ENCODE peak calls at places on chromosome 9, in ten cellular contexts. I, G, Z, C, D, R, Q, W, H and L are unnamed samples.
A peak's percentile ranks its signal among the peaks of the same experiment; 100 is the strongest.

GRCh38 chr9:76962732-76963131 is 56.7 kb upstream of the FOXB2 start:
- DNase-seq in G (no peak), C (no peak), W (no peak), R (no peak), D (no peak), Z (no peak), Q (no peak), I (no peak), H (no peak), L (no peak)

GRCh38 chr9:134415026-134415425 is 88.8 kb downstream of the RXRA start:
- DNase-seq in G (no peak), Z (no peak), I (no peak), R (no peak), W (no peak), C (no peak), H (no peak), D (no peak), Q (no peak), L (no peak)

GRCh38 chr9:21542780-21543179 is 60.7 kb upstream of the IFNE start:
- DNase-seq in W (no peak), D (no peak), C (no peak), I (no peak), G (no peak), Z (no peak), R (peak; percentile 11), H (no peak), Q (no peak), L (no peak)

GRCh38 chr9:87494970-87495471 is 2.6 kb upstream of the DAPK1 start:
- DNase-seq in I (no peak), G (peak; percentile 54), H (no peak), D (no peak), Q (no peak), W (no peak), R (peak; percentile 72), C (no peak), Z (no peak), L (no peak)

GRCh38 chr9:116756995-116757394 is 69.9 kb downstream of the TRIM32 start:
- DNase-seq in C (no peak), R (no peak), I (no peak), Z (no peak), H (no peak), G (no peak), W (no peak), Q (no peak), D (no peak), L (no peak)

GRCh38 chr9:3578786-3579185 is 53.0 kb upstream of the RFX3 start:
- DNase-seq in R (peak; percentile 45), I (no peak), H (no peak), Q (no peak), G (peak; percentile 16), W (no peak), D (no peak), Z (no peak), C (no peak), L (no peak)

GRCh38 chr9:122051401-122052346 is 41.4 kb downstream of the TTLL11 start:
- DNase-seq in H (no peak), R (peak; percentile 70), W (no peak), I (no peak), D (no peak), C (no peak), G (peak; percentile 82), Q (no peak), Z (no peak), L (no peak)

GRCh38 chr9:128073260-128073886 is 5.3 kb downstream of the SLC25A25 start:
- DNase-seq in C (no peak), R (peak; percentile 80), Z (no peak), D (no peak), Q (no peak), W (no peak), H (no peak), I (no peak), G (no peak), L (no peak)

GRCh38 chr9:4167728-4168127 is 132.1 kb downstream of the GLIS3 start:
- DNase-seq in Q (no peak), Z (no peak), W (no peak), G (no peak), I (no peak), C (no peak), H (no peak), D (no peak), R (no peak), L (no peak)

GRCh38 chr9:134163374-134164196 is 779 bp downstream of the RNU6ATAC start:
- DNase-seq in C (peak; percentile 77), Q (no peak), G (no peak), W (no peak), D (peak; percentile 89), R (peak; percentile 51), Z (peak; percentile 56), I (peak; percentile 88), H (peak; percentile 78), L (peak; percentile 73)

GRCh38 chr9:73880101-73880500 is 617.0 kb upstream of the RORB start:
- DNase-seq in Q (no peak), W (no peak), H (no peak), Z (no peak), G (no peak), I (no peak), R (no peak), C (no peak), D (no peak), L (no peak)

GRCh38 chr9:27665121-27665520 is 91.8 kb upstream of the C9orf72 start:
- DNase-seq in H (peak; percentile 62), D (no peak), R (no peak), Q (no peak), I (no peak), C (no peak), W (no peak), G (no peak), Z (peak; percentile 32), L (no peak)

GRCh38 chr9:37943329-37944265 is 39.7 kb upstream of the SLC25A51 start:
- DNase-seq in R (peak; percentile 90), H (no peak), D (no peak), G (no peak), I (no peak), Q (no peak), Z (no peak), W (no peak), C (peak; percentile 50), L (no peak)

GRCh38 chr9:91995000-91995399 is 45.0 kb upstream of the ROR2 start:
- DNase-seq in D (no peak), Z (no peak), I (no peak), G (peak; percentile 26), C (no peak), R (no peak), H (no peak), Q (no peak), W (no peak), L (no peak)

DNA sequence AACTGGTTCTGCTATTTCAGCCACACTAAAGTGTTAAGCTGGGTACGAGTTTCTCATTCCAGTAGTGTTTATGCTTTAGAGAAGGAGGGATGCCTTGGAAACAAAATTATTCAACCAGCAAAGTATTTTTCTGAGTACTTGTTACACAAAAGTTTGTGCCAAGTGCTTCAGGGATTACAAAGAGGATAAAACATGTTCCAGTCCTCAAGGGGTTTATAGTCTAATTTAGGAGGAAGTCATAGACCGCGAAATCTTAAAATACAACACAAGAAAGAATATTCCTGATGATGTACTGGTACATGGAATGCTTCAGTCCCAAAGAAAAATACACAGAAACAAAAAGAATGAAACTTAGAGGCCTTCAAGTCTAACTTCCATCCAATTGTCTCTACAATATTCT is 85.4 kb upstream of the NR4A3 start:
- DNase-seq in Z (no peak), C (no peak), W (no peak), Q (no peak), D (no peak), G (no peak), R (no peak), H (no peak), I (no peak), L (no peak)
- H3K9me3 ChIP-seq in Z (no peaks in the 10 kb centered on the region), C (no peaks in the 10 kb centered on the region), W (no peaks in the 10 kb centered on the region), Q (no peaks in the 10 kb centered on the region), D (no peaks in the 10 kb centered on the region), G (no peaks in the 10 kb centered on the region), R (no peaks in the 10 kb centered on the region), H (no peaks in the 10 kb centered on the region), I (no peaks in the 10 kb centered on the region), L (no peaks in the 10 kb centered on the region)

DNA sequence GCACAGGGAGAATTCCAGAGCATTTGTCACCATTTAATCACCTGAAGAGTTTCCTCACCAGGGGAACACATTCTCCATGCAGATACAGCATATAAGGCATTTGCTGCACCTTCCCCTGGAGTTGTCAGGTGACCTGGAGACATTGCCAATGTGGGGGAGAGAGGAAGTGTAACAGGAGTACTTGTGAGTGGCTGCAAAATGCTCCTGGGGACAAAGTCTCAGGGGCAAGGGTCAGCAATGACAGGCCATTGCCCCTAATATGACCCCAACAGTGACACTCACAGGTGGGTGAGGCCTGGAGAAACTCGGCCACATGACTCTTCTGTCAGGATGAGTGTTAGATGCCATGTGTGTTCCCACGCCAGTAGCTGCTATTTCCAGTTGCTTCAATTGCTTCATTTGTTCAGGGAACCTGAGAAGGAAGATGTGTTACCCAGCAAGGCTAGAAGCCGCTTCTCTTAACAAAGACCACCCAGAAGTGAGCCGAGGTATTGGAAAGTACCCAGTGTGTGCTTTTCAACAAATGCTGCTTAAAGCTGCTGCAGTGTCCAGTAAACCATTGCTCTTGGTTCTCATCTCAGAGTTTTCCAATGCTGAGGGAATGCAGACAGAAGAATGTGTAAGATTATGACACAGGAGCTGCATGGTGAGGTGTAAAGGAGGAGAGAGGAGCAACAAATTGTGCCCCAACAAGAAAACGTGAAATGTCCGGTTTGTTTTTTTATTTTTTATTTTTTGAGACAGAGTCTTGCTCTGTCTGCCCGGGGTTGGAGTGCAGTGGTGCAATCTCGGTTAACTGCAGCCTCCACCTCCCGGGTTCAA is 128.2 kb upstream of the SLC44A1 start:
- DNase-seq in W (no peak), H (no peak), R (no peak), G (no peak), C (no peak), I (no peak), D (peak; percentile 16), Z (peak; percentile 31), Q (no peak), L (no peak)
- H3K27ac ChIP-seq in W (no peak overlapping the region), H (no peak overlapping the region), R (no peak overlapping the region), G (no peak overlapping the region), C (no peak overlapping the region), I (peak overlapping the region; percentile 37), D (no peak overlapping the region), Z (no peak overlapping the region), Q (no peak overlapping the region), L (no peak overlapping the region)

GRCh38 chr9:19946446-19947109 is 157.7 kb upstream of the SLC24A2 start:
- DNase-seq in Z (no peak), H (no peak), G (no peak), W (peak; percentile 11), D (no peak), R (peak; percentile 58), Q (no peak), C (no peak), I (no peak), L (no peak)

DNA sequence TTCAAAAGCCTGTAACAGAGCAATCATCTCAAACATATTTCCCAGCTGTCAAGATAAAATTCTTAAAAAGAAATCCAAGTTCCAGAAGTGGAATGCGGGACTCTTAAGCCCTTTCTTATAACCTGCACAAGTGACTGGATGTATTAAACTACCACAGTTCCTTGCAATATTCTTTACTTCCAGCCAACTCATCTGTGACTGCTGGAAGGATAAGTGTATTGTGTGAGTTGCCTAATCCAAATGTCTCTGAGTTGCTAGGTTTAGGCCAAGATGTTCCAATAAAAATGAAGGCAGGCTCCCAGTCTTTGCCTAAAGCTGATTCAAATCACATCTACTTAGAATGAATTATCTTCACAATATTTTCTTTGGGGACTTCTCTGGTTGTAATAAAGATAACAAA is 159.2 kb upstream of the SLC24A2 start:
- DNase-seq in G (no peak), D (no peak), I (no peak), R (no peak), W (no peak), Q (no peak), C (no peak), Z (no peak), H (no peak), L (no peak)
- H3K9me3 ChIP-seq in G (no peaks in the 10 kb centered on the region), D (no peaks in the 10 kb centered on the region), I (no peaks in the 10 kb centered on the region), R (no peaks in the 10 kb centered on the region), W (no peaks in the 10 kb centered on the region), Q (no peaks in the 10 kb centered on the region), C (no peaks in the 10 kb centered on the region), Z (no peaks in the 10 kb centered on the region), H (no peaks in the 10 kb centered on the region), L (no peaks in the 10 kb centered on the region)

GRCh38 chr9:111271481-111272080 is 58.4 kb downstream of the OR2K2 start:
- DNase-seq in C (no peak), G (no peak), H (no peak), Q (no peak), W (no peak), R (peak; percentile 38), D (no peak), Z (no peak), I (no peak), L (no peak)
- H3K27ac ChIP-seq in C (no peak overlapping the region), G (no peak overlapping the region), H (no peak overlapping the region), Q (no peak overlapping the region), W (no peak overlapping the region), R (no peak overlapping the region), D (no peak overlapping the region), Z (no peak overlapping the region), I (no peak overlapping the region), L (no peak overlapping the region)